ENCODE peak calls at places on chromosomes 4 and X, in seven cellular contexts. One of them, this sample, is unnamed.
A peak's percentile ranks its signal among the peaks of the same experiment; 100 is the strongest.

GRCh38 chrX:141439651-141440050 is 144.9 kb downstream of the SPANXA1 start:
- DNase-seq in AG09319: no peak
- DNase-seq in upper lobe of right lung: no peak
- DNase-seq in OCI-LY7: no peak
- DNase-seq in Calu3: no peak
- DNase-seq in HFF-Myc: no peak
- DNase-seq in B cell: no peak
- DNase-seq in this sample: no peak

GRCh38 chrX:153763298-153763932 is 634 bp upstream of the PLXNB3 start:
- DNase-seq in AG09319: no peak
- DNase-seq in upper lobe of right lung: peak; percentile 38
- DNase-seq in OCI-LY7: no peak
- DNase-seq in Calu3: no peak
- DNase-seq in HFF-Myc: no peak
- DNase-seq in B cell: no peak
- DNase-seq in this sample: no peak

GRCh38 chrX:71177327-71177726 is 32.7 kb downstream of the NLGN3 start:
- DNase-seq in AG09319: no peak
- DNase-seq in upper lobe of right lung: no peak
- DNase-seq in OCI-LY7: no peak
- DNase-seq in Calu3: no peak
- DNase-seq in HFF-Myc: no peak
- DNase-seq in B cell: no peak
- DNase-seq in this sample: no peak

GRCh38 chrX:10112510-10112909 is 44.3 kb upstream of the CLCN4 start:
- DNase-seq in AG09319: no peak
- DNase-seq in upper lobe of right lung: no peak
- DNase-seq in OCI-LY7: peak; percentile 82
- DNase-seq in Calu3: no peak
- DNase-seq in HFF-Myc: no peak
- DNase-seq in B cell: peak; percentile 33
- DNase-seq in this sample: no peak

GRCh38 chrX:54067741-54068140 is 23.5 kb upstream of the PHF8 start:
- DNase-seq in AG09319: no peak
- DNase-seq in upper lobe of right lung: no peak
- DNase-seq in OCI-LY7: no peak
- DNase-seq in Calu3: no peak
- DNase-seq in HFF-Myc: no peak
- DNase-seq in B cell: no peak
- DNase-seq in this sample: no peak

GRCh38 chrX:24870143-24870542 is 145.6 kb downstream of the ARX start:
- DNase-seq in AG09319: no peak
- DNase-seq in upper lobe of right lung: no peak
- DNase-seq in OCI-LY7: no peak
- DNase-seq in Calu3: no peak
- DNase-seq in HFF-Myc: no peak
- DNase-seq in B cell: no peak
- DNase-seq in this sample: no peak

GRCh38 chr4:154076921-154077320 is 288.0 kb upstream of the SFRP2 start:
- DNase-seq in AG09319: no peak
- DNase-seq in upper lobe of right lung: no peak
- DNase-seq in OCI-LY7: no peak
- DNase-seq in Calu3: no peak
- DNase-seq in HFF-Myc: no peak
- DNase-seq in B cell: no peak
- DNase-seq in this sample: no peak

GRCh38 chrX:140318306-140318705 is 186.6 kb downstream of the SOX3 start:
- DNase-seq in AG09319: no peak
- DNase-seq in upper lobe of right lung: no peak
- DNase-seq in OCI-LY7: no peak
- DNase-seq in Calu3: no peak
- DNase-seq in HFF-Myc: no peak
- DNase-seq in B cell: no peak
- DNase-seq in this sample: no peak

GRCh38 chrX:24054182-24055042 is at the start of gene EIF2S3:
- DNase-seq in AG09319: peak; percentile 94
- DNase-seq in upper lobe of right lung: peak; percentile 91
- DNase-seq in OCI-LY7: peak; percentile 94
- DNase-seq in Calu3: peak; percentile 89
- DNase-seq in HFF-Myc: peak; percentile 87
- DNase-seq in B cell: peak; percentile 94
- DNase-seq in this sample: peak; percentile 76

GRCh38 chr4:143617994-143618679 is 82.3 kb downstream of the FREM3 start:
- DNase-seq in AG09319: no peak
- DNase-seq in upper lobe of right lung: no peak
- DNase-seq in OCI-LY7: no peak
- DNase-seq in Calu3: no peak
- DNase-seq in HFF-Myc: peak; percentile 47
- DNase-seq in B cell: no peak
- DNase-seq in this sample: no peak

GRCh38 chr4:1384675-1385372 is 21.4 kb downstream of the NKX1-1 start:
- DNase-seq in AG09319: no peak
- DNase-seq in upper lobe of right lung: peak; percentile 60
- DNase-seq in OCI-LY7: no peak
- DNase-seq in Calu3: no peak
- DNase-seq in HFF-Myc: no peak
- DNase-seq in B cell: no peak
- DNase-seq in this sample: no peak

GRCh38 chr4:4647041-4647440 is 105.2 kb upstream of the STX18 start:
- DNase-seq in AG09319: no peak
- DNase-seq in upper lobe of right lung: no peak
- DNase-seq in OCI-LY7: no peak
- DNase-seq in Calu3: no peak
- DNase-seq in HFF-Myc: no peak
- DNase-seq in B cell: no peak
- DNase-seq in this sample: no peak

GRCh38 chr4:87321888-87322287 is 794 bp downstream of the HSD17B13 start:
- DNase-seq in AG09319: no peak
- DNase-seq in upper lobe of right lung: no peak
- DNase-seq in OCI-LY7: no peak
- DNase-seq in Calu3: no peak
- DNase-seq in HFF-Myc: no peak
- DNase-seq in B cell: no peak
- DNase-seq in this sample: no peak

GRCh38 chr4:155529197-155529596 is 137.5 kb upstream of the GUCY1A1 start:
- DNase-seq in AG09319: no peak
- DNase-seq in upper lobe of right lung: no peak
- DNase-seq in OCI-LY7: no peak
- DNase-seq in Calu3: peak; percentile 43
- DNase-seq in HFF-Myc: no peak
- DNase-seq in B cell: no peak
- DNase-seq in this sample: no peak

GRCh38 chrX:153863251-153863991 is 22.6 kb downstream of the L1CAM start:
- DNase-seq in AG09319: no peak
- DNase-seq in upper lobe of right lung: no peak
- DNase-seq in OCI-LY7: no peak
- DNase-seq in Calu3: no peak
- DNase-seq in HFF-Myc: no peak
- DNase-seq in B cell: no peak
- DNase-seq in this sample: no peak

GRCh38 chr4:152188801-152189200 is 347.1 kb downstream of the FBXW7 start:
- DNase-seq in AG09319: no peak
- DNase-seq in upper lobe of right lung: no peak
- DNase-seq in OCI-LY7: no peak
- DNase-seq in Calu3: no peak
- DNase-seq in HFF-Myc: no peak
- DNase-seq in B cell: no peak
- DNase-seq in this sample: no peak

GRCh38 chrX:20974326-20974725 is 399.9 kb upstream of the CNKSR2 start:
- DNase-seq in AG09319: no peak
- DNase-seq in upper lobe of right lung: no peak
- DNase-seq in OCI-LY7: no peak
- DNase-seq in Calu3: no peak
- DNase-seq in HFF-Myc: no peak
- DNase-seq in B cell: no peak
- DNase-seq in this sample: no peak

DNA sequence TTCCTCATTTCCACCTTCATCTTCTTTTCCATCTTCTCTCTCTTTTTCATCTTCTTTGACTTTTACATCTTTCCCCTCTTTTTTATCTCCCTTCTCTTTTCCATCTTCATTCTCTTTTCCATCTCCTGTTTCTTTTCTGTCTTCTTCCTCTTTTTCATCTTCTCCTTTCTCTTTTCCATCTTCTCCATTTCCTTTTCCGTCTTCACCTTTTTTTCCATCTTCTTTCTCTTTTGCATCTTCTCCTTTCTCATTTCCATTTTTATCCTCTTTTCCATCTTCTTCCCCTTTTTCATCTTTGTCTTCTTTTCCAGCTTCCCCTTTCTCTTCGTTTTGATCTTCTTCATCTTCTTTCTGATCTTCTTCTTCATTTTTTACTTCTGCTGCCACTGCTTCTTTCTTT is 87.0 kb downstream of the HMGN5 start:
- DNase-seq in AG09319: no peak
- DNase-seq in upper lobe of right lung: no peak
- DNase-seq in OCI-LY7: no peak
- DNase-seq in Calu3: no peak
- DNase-seq in HFF-Myc: no peak
- DNase-seq in B cell: no peak
- DNase-seq in this sample: no peak
- TF ChIP-seq CTCF in AG09319: no peak
- TF ChIP-seq CTCF in upper lobe of right lung: no peak
- TF ChIP-seq CTCF in OCI-LY7: no peak
- TF ChIP-seq CTCF in Calu3: no peak
- TF ChIP-seq CTCF in HFF-Myc: no peak
- TF ChIP-seq CTCF in B cell: peak; percentile 23
- TF ChIP-seq CTCF in this sample: no peak

GRCh38 chrX:31329298-31329697 is 257.5 kb upstream of the FTHL17 start:
- DNase-seq in AG09319: no peak
- DNase-seq in upper lobe of right lung: no peak
- DNase-seq in OCI-LY7: no peak
- DNase-seq in Calu3: no peak
- DNase-seq in HFF-Myc: no peak
- DNase-seq in B cell: no peak
- DNase-seq in this sample: no peak

GRCh38 chrX:31334997-31335396 is 263.2 kb upstream of the FTHL17 start:
- DNase-seq in AG09319: no peak
- DNase-seq in upper lobe of right lung: no peak
- DNase-seq in OCI-LY7: no peak
- DNase-seq in Calu3: no peak
- DNase-seq in HFF-Myc: no peak
- DNase-seq in B cell: no peak
- DNase-seq in this sample: no peak

GRCh38 chrX:31331045-31331444 is 259.2 kb upstream of the FTHL17 start:
- DNase-seq in AG09319: no peak
- DNase-seq in upper lobe of right lung: no peak
- DNase-seq in OCI-LY7: no peak
- DNase-seq in Calu3: no peak
- DNase-seq in HFF-Myc: no peak
- DNase-seq in B cell: no peak
- DNase-seq in this sample: no peak

GRCh38 chrX:31333181-31333831 is 261.5 kb upstream of the FTHL17 start:
- DNase-seq in AG09319: peak; percentile 25
- DNase-seq in upper lobe of right lung: no peak
- DNase-seq in OCI-LY7: no peak
- DNase-seq in Calu3: no peak
- DNase-seq in HFF-Myc: peak; percentile 15
- DNase-seq in B cell: no peak
- DNase-seq in this sample: no peak

DNA sequence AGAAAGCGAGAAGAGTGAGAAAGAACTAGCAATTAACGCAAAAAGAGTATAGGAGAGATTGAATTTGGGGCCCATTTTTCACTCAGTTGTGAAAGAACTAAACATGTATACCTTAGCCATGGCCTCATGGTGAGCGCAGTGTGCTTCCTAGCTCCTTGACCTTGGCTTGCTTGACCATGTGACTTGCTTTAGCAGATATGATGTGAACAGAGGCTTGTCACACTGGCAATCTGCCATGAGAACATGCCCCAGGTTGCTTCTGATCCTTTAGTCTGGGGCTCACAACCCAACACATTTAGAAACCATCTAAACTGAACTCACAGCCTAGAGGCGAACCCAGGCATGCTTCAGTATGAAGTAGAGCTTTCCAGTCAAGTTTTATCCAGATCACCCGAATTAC is 260.1 kb upstream of the FTHL17 start:
- DNase-seq in AG09319: no peak
- DNase-seq in upper lobe of right lung: no peak
- DNase-seq in OCI-LY7: no peak
- DNase-seq in Calu3: no peak
- DNase-seq in HFF-Myc: no peak
- DNase-seq in B cell: no peak
- DNase-seq in this sample: no peak
- TF ChIP-seq CTCF in AG09319: no peak
- TF ChIP-seq CTCF in upper lobe of right lung: no peak
- TF ChIP-seq CTCF in OCI-LY7: no peak
- TF ChIP-seq CTCF in Calu3: no peak
- TF ChIP-seq CTCF in HFF-Myc: no peak
- TF ChIP-seq CTCF in B cell: no peak
- TF ChIP-seq CTCF in this sample: no peak

DNA sequence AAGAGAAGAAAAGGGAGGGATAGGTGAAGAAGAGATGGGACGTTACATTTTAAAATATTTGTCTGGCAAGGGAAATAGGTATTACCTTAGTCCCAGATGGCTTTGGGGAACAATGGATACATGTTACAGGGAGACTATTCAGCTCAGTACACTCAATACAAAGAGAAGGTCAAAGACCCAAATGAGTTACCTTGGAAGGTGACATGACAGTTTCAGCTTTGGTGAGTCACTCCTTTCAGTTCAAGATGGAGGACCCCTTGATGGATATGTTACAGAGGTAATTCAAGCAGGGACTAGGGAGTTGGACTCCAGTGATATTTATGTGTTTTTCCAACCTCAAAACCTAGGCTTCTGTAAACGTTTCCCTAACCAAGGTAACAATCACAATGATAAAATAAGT is 5.0 kb downstream of the NOA1 start:
- DNase-seq in AG09319: no peak
- DNase-seq in upper lobe of right lung: no peak
- DNase-seq in OCI-LY7: no peak
- DNase-seq in Calu3: no peak
- DNase-seq in HFF-Myc: no peak
- DNase-seq in B cell: no peak
- DNase-seq in this sample: no peak
- TF ChIP-seq CTCF in AG09319: no peak
- TF ChIP-seq CTCF in upper lobe of right lung: no peak
- TF ChIP-seq CTCF in OCI-LY7: no peak
- TF ChIP-seq CTCF in Calu3: no peak
- TF ChIP-seq CTCF in HFF-Myc: no peak
- TF ChIP-seq CTCF in B cell: no peak
- TF ChIP-seq CTCF in this sample: no peak

GRCh38 chr4:102387552-102388150 is 42.4 kb upstream of the SLC39A8 start:
- DNase-seq in AG09319: no peak
- DNase-seq in upper lobe of right lung: no peak
- DNase-seq in OCI-LY7: no peak
- DNase-seq in Calu3: no peak
- DNase-seq in HFF-Myc: no peak
- DNase-seq in B cell: no peak
- DNase-seq in this sample: no peak

GRCh38 chr4:102388636-102389035 is 43.4 kb upstream of the SLC39A8 start:
- DNase-seq in AG09319: no peak
- DNase-seq in upper lobe of right lung: no peak
- DNase-seq in OCI-LY7: no peak
- DNase-seq in Calu3: no peak
- DNase-seq in HFF-Myc: no peak
- DNase-seq in B cell: no peak
- DNase-seq in this sample: no peak

GRCh38 chr4:102386966-102387365 is 41.7 kb upstream of the SLC39A8 start:
- DNase-seq in AG09319: no peak
- DNase-seq in upper lobe of right lung: no peak
- DNase-seq in OCI-LY7: no peak
- DNase-seq in Calu3: no peak
- DNase-seq in HFF-Myc: no peak
- DNase-seq in B cell: no peak
- DNase-seq in this sample: no peak

GRCh38 chr4:102392033-102392744 is 46.9 kb upstream of the SLC39A8 start:
- DNase-seq in AG09319: no peak
- DNase-seq in upper lobe of right lung: no peak
- DNase-seq in OCI-LY7: no peak
- DNase-seq in Calu3: no peak
- DNase-seq in HFF-Myc: no peak
- DNase-seq in B cell: no peak
- DNase-seq in this sample: no peak

GRCh38 chr4:102390438-102390837 is 45.2 kb upstream of the SLC39A8 start:
- DNase-seq in AG09319: no peak
- DNase-seq in upper lobe of right lung: no peak
- DNase-seq in OCI-LY7: no peak
- DNase-seq in Calu3: no peak
- DNase-seq in HFF-Myc: no peak
- DNase-seq in B cell: peak; percentile 5
- DNase-seq in this sample: no peak
- TF ChIP-seq CTCF in AG09319: no peak
- TF ChIP-seq CTCF in upper lobe of right lung: no peak
- TF ChIP-seq CTCF in OCI-LY7: no peak
- TF ChIP-seq CTCF in Calu3: no peak
- TF ChIP-seq CTCF in HFF-Myc: no peak
- TF ChIP-seq CTCF in B cell: no peak
- TF ChIP-seq CTCF in this sample: no peak